ENCODE peak calls at places on chromosome 22, in ten cellular contexts. K is upper lobe of right lung; U is transverse colon; F is aorta; O is CD4-positive, CD25-positive, alpha-beta regulatory T cell; E is heart right ventricle; B is psoas muscle; I is foreskin keratinocyte; X is ovary; A is breast epithelium. M is an unnamed sample. For H3K4me1, the result is how much of the 10 kb centered on the place peaks cover.

GRCh38 chr22:28629420-28630184 is 50.0 kb downstream of the TTC28 start:
- DNase-seq in K (no peak), U (no peak), F (no peak), O (no peak), E (no peak), B (no peak), I (no peak), X (no peak), A (no peak), M (peak)

GRCh38 chr22:38984224-38984623 is 2.1 kb downstream of the APOBEC3B start:
- DNase-seq in K (no peak), U (no peak), F (no peak), O (peak), E (no peak), B (no peak), I (peak), X (no peak), A (no peak), M (no peak)

GRCh38 chr22:27381960-27382742 is 419.4 kb downstream of the MN1 start:
- DNase-seq in K (no peak), U (no peak), F (no peak), O (no peak), E (no peak), B (no peak), I (no peak), X (no peak), A (no peak), M (no peak)

GRCh38 chr22:29587938-29588699 is 7.2 kb upstream of the NIPSNAP1 start:
- DNase-seq in K (no peak), U (no peak), F (no peak), O (no peak), E (no peak), B (no peak), I (peak), X (no peak), A (no peak), M (no peak)

GRCh38 chr22:39732625-39733024 is 160.9 kb downstream of the ENTHD1 start:
- DNase-seq in K (peak), U (no peak), F (no peak), O (no peak), E (no peak), B (no peak), I (no peak), X (no peak), A (no peak), M (no peak)

GRCh38 chr22:34946339-34946985 is 119.5 kb upstream of the ISX start:
- DNase-seq in K (no peak), U (no peak), F (no peak), O (no peak), E (no peak), B (no peak), I (no peak), X (no peak), A (no peak), M (no peak)

GRCh38 chr22:43796567-43796966 is 15.5 kb downstream of the EFCAB6 start:
- DNase-seq in K (no peak), U (no peak), F (no peak), O (no peak), E (no peak), B (no peak), I (peak), X (no peak), A (no peak), M (no peak)

GRCh38 chr22:42820075-42820763 is 36.9 kb downstream of the ARFGAP3 start:
- DNase-seq in K (no peak), U (no peak), F (no peak), O (no peak), E (no peak), B (no peak), I (peak), X (no peak), A (peak), M (peak)

GRCh38 chr22:23796461-23796860 is 9.7 kb downstream of the SMARCB1 start:
- DNase-seq in K (no peak), U (no peak), F (no peak), O (no peak), E (no peak), B (no peak), I (no peak), X (no peak), A (no peak), M (peak)

GRCh38 chr22:46001426-46002106 is 24.6 kb upstream of the WNT7B start:
- DNase-seq in K (peak), U (no peak), F (peak), O (no peak), E (no peak), B (no peak), I (no peak), X (no peak), A (no peak), M (no peak)

GRCh38 chr22:44337658-44338004 is 24.9 kb upstream of the SHISAL1 start:
- DNase-seq in K (no peak), U (peak), F (peak), O (no peak), E (peak), B (no peak), I (no peak), X (peak), A (no peak), M (peak)

GRCh38 chr22:27262371-27262770 is 539.2 kb downstream of the MN1 start:
- DNase-seq in K (no peak), U (no peak), F (no peak), O (no peak), E (no peak), B (no peak), I (no peak), X (no peak), A (no peak), M (no peak)

GRCh38 chr22:19194751-19195536 is 16.4 kb upstream of the SLC25A1 start:
- DNase-seq in K (no peak), U (no peak), F (peak), O (no peak), E (no peak), B (no peak), I (no peak), X (no peak), A (no peak), M (no peak)

GRCh38 chr22:29031236-29031982 is 30.2 kb downstream of the C22orf31 start:
- DNase-seq in K (peak), U (peak), F (peak), O (no peak), E (peak), B (peak), I (peak), X (peak), A (no peak), M (no peak)

GRCh38 chr22:38485783-38486182 is 17.9 kb downstream of the KDELR3 start:
- DNase-seq in K (no peak), U (no peak), F (no peak), O (no peak), E (no peak), B (no peak), I (no peak), X (no peak), A (no peak), M (no peak)

GRCh38 chr22:41528132-41528766 is 16.0 kb downstream of the POLR3H start:
- DNase-seq in K (no peak), U (no peak), F (no peak), O (no peak), E (no peak), B (no peak), I (no peak), X (no peak), A (no peak), M (no peak)

GRCh38 chr22:31329453-31330215 is 16.5 kb downstream of the PATZ1 start:
- DNase-seq in K (no peak), U (no peak), F (no peak), O (peak), E (no peak), B (no peak), I (no peak), X (no peak), A (no peak), M (no peak)
- H3K4me1 ChIP-seq in K (under half), U (under half), F (under half), O (under half), E (under half), B (under half), I (under half), X (under half), A (under half), M (under half)

GRCh38 chr22:26053737-26054316 is 115.4 kb upstream of the SEZ6L start:
- DNase-seq in K (no peak), U (no peak), F (no peak), O (no peak), E (no peak), B (no peak), I (no peak), X (no peak), A (no peak), M (no peak)
- H3K4me1 ChIP-seq in K (under half), U (under half), F (under half), O (under half), E (under half), B (under half), I (under half), X (under half), A (under half), M (under half)

GRCh38 chr22:22424956-22425355 is 83.6 kb downstream of the ZNF280B start:
- DNase-seq in K (no peak), U (no peak), F (no peak), O (no peak), E (no peak), B (no peak), I (no peak), X (no peak), A (no peak), M (no peak)

GRCh38 chr22:22424210-22424800 is 84.2 kb downstream of the ZNF280B start:
- DNase-seq in K (no peak), U (no peak), F (no peak), O (no peak), E (no peak), B (no peak), I (no peak), X (no peak), A (no peak), M (peak)

GRCh38 chr22:22423681-22424080 is 84.9 kb downstream of the ZNF280B start:
- DNase-seq in K (no peak), U (no peak), F (no peak), O (no peak), E (no peak), B (no peak), I (no peak), X (no peak), A (no peak), M (no peak)

GRCh38 chr22:22425783-22426624 is 82.5 kb downstream of the ZNF280B start:
- DNase-seq in K (no peak), U (no peak), F (no peak), O (no peak), E (no peak), B (no peak), I (no peak), X (no peak), A (no peak), M (no peak)

DNA sequence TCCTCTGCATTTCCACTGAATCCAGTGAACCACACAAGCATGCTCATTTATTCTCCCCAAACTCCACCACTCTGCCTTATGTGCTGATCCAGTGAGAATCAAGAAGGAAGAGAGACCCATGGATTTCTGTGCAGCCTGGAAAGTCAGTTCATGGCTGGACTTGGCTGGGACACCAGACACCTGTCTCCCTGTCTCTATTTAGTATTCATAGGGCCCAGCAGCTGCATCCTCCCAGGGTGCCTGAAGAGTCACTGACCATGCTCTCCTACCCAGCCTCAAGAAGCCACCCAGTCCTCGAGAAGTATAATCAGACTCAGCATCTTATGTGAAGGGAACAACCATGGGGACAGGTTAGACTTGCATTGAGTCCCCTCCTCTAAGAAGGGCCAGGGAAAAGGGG is 83.2 kb downstream of the ZNF280B start:
- DNase-seq in K (no peak), U (no peak), F (no peak), O (no peak), E (no peak), B (no peak), I (no peak), X (no peak), A (no peak), M (no peak)
- H3K4me1 ChIP-seq in K (under half), U (under half), F (under half), O (under half), E (under half), B (under half), I (under half), X (under half), A (under half), M (under half)

DNA sequence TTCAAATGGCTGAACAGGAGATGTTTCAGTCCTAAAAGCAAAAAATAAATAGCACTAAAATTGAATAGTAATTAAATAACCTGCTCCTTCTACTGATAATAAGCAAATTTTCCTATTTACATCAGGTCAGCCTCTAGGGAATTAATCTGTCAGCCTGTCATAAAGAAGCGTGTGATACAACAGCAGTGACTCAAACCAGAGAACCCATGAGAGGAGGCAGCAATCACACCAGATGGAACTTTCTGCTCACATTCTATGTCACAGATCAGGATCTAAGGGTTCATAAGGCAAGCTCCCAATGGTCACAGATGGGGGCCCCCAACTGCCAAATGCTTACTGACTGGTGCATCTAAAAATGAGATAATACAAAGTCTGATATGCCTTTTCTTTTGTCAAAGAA is 41.1 kb downstream of the RBFOX2 start:
- DNase-seq in K (no peak), U (no peak), F (no peak), O (no peak), E (no peak), B (no peak), I (no peak), X (no peak), A (no peak), M (no peak)
- H3K4me1 ChIP-seq in K (under half), U (under half), F (under half), O (under half), E (half or more), B (under half), I (under half), X (under half), A (under half), M (under half)